ENCODE peak calls at places on chromosome 16, in seven cellular contexts. One of them, this sample, is unnamed.

GRCh38 chr16:84508502-84508901 is 4.0 kb upstream of the MEAK7 start:
- DNase-seq in stimulated activated CD8-positive, alpha-beta memory T cell treated with anti-CD3 and anti-CD28 coated beads, Interleukin-2, amount 100 ng/mL, for 48 hours: no peak
- DNase-seq in G401: no peak
- DNase-seq in stimulated activated CD4-positive, alpha-beta T cell treated with anti-CD3 and anti-CD28 coated beads, Interleukin-12 subunit alpha, Interleukin-12 subunit beta, amount 100 ng/mL, for 48 hours: no peak
- DNase-seq in epithelial cell of esophagus: no peak
- DNase-seq in H54: no peak
- DNase-seq in T-helper 22 cell: no peak
- DNase-seq in this sample: no peak

GRCh38 chr16:50861451-50861850 is 119.6 kb downstream of the CYLD start:
- DNase-seq in stimulated activated CD8-positive, alpha-beta memory T cell treated with anti-CD3 and anti-CD28 coated beads, Interleukin-2, amount 100 ng/mL, for 48 hours: no peak
- DNase-seq in G401: no peak
- DNase-seq in H54: no peak
- DNase-seq in T-helper 22 cell: no peak
- DNase-seq in epithelial cell of esophagus: no peak
- DNase-seq in stimulated activated CD4-positive, alpha-beta T cell treated with anti-CD3 and anti-CD28 coated beads, Interleukin-12 subunit alpha, Interleukin-12 subunit beta, amount 100 ng/mL, for 48 hours: no peak
- DNase-seq in this sample: peak; percentile 30

GRCh38 chr16:57639172-57639571 is 10.7 kb downstream of the ADGRG1 start:
- DNase-seq in T-helper 22 cell: no peak
- DNase-seq in epithelial cell of esophagus: no peak
- DNase-seq in stimulated activated CD4-positive, alpha-beta T cell treated with anti-CD3 and anti-CD28 coated beads, Interleukin-12 subunit alpha, Interleukin-12 subunit beta, amount 100 ng/mL, for 48 hours: no peak
- DNase-seq in H54: no peak
- DNase-seq in G401: peak; percentile 34
- DNase-seq in stimulated activated CD8-positive, alpha-beta memory T cell treated with anti-CD3 and anti-CD28 coated beads, Interleukin-2, amount 100 ng/mL, for 48 hours: no peak
- DNase-seq in this sample: no peak

GRCh38 chr16:27475561-27475960 is 73.6 kb downstream of the IL21R start:
- DNase-seq in epithelial cell of esophagus: peak; percentile 42
- DNase-seq in T-helper 22 cell: no peak
- DNase-seq in G401: no peak
- DNase-seq in stimulated activated CD8-positive, alpha-beta memory T cell treated with anti-CD3 and anti-CD28 coated beads, Interleukin-2, amount 100 ng/mL, for 48 hours: no peak
- DNase-seq in H54: peak; percentile 86
- DNase-seq in stimulated activated CD4-positive, alpha-beta T cell treated with anti-CD3 and anti-CD28 coated beads, Interleukin-12 subunit alpha, Interleukin-12 subunit beta, amount 100 ng/mL, for 48 hours: no peak
- DNase-seq in this sample: no peak

GRCh38 chr16:84845496-84846002 is 25.8 kb downstream of the CRISPLD2 start:
- DNase-seq in H54: no peak
- DNase-seq in G401: no peak
- DNase-seq in T-helper 22 cell: no peak
- DNase-seq in stimulated activated CD4-positive, alpha-beta T cell treated with anti-CD3 and anti-CD28 coated beads, Interleukin-12 subunit alpha, Interleukin-12 subunit beta, amount 100 ng/mL, for 48 hours: no peak
- DNase-seq in stimulated activated CD8-positive, alpha-beta memory T cell treated with anti-CD3 and anti-CD28 coated beads, Interleukin-2, amount 100 ng/mL, for 48 hours: no peak
- DNase-seq in epithelial cell of esophagus: no peak
- DNase-seq in this sample: no peak

GRCh38 chr16:3782566-3782965 is 65.2 kb upstream of the TRAP1 start:
- DNase-seq in stimulated activated CD4-positive, alpha-beta T cell treated with anti-CD3 and anti-CD28 coated beads, Interleukin-12 subunit alpha, Interleukin-12 subunit beta, amount 100 ng/mL, for 48 hours: no peak
- DNase-seq in G401: no peak
- DNase-seq in H54: no peak
- DNase-seq in T-helper 22 cell: no peak
- DNase-seq in stimulated activated CD8-positive, alpha-beta memory T cell treated with anti-CD3 and anti-CD28 coated beads, Interleukin-2, amount 100 ng/mL, for 48 hours: no peak
- DNase-seq in epithelial cell of esophagus: no peak
- DNase-seq in this sample: no peak

GRCh38 chr16:19856120-19856519 is 28.5 kb downstream of the GPRC5B start:
- DNase-seq in stimulated activated CD4-positive, alpha-beta T cell treated with anti-CD3 and anti-CD28 coated beads, Interleukin-12 subunit alpha, Interleukin-12 subunit beta, amount 100 ng/mL, for 48 hours: no peak
- DNase-seq in H54: no peak
- DNase-seq in epithelial cell of esophagus: no peak
- DNase-seq in T-helper 22 cell: no peak
- DNase-seq in stimulated activated CD8-positive, alpha-beta memory T cell treated with anti-CD3 and anti-CD28 coated beads, Interleukin-2, amount 100 ng/mL, for 48 hours: no peak
- DNase-seq in G401: no peak
- DNase-seq in this sample: no peak

GRCh38 chr16:11094075-11094593 is 149.8 kb downstream of the CLEC16A start:
- DNase-seq in H54: peak; percentile 21
- DNase-seq in stimulated activated CD8-positive, alpha-beta memory T cell treated with anti-CD3 and anti-CD28 coated beads, Interleukin-2, amount 100 ng/mL, for 48 hours: peak; percentile 57
- DNase-seq in T-helper 22 cell: no peak
- DNase-seq in stimulated activated CD4-positive, alpha-beta T cell treated with anti-CD3 and anti-CD28 coated beads, Interleukin-12 subunit alpha, Interleukin-12 subunit beta, amount 100 ng/mL, for 48 hours: peak; percentile 81
- DNase-seq in G401: no peak
- DNase-seq in epithelial cell of esophagus: peak; percentile 79
- DNase-seq in this sample: no peak